ENCODE peak calls at places on chromosome 10, in ten cellular contexts. L is psoas muscle; E is GM10248; M is lung; Y is epithelial cell of esophagus; F is right atrium auricular region; N is fibroblast of pulmonary artery; R is CD4-positive, alpha-beta T cell; T is body of pancreas; W is ovary. Q is an unnamed sample.

GRCh38 chr10:2828741-2829140 is 238.6 kb upstream of the PFKP start:
- DNase-seq in L (no peak), E (no peak), M (no peak), Y (no peak), F (no peak), N (no peak), R (no peak), T (no peak), W (no peak), Q (no peak)

GRCh38 chr10:98047009-98047741 is 16.8 kb upstream of the CRTAC1 start:
- DNase-seq in L (no peak), E (no peak), M (no peak), Y (no peak), F (peak), N (peak), R (no peak), T (no peak), W (peak), Q (no peak)

GRCh38 chr10:100522107-100522811 is 2.6 kb upstream of the SEC31B start:
- DNase-seq in L (no peak), E (no peak), M (no peak), Y (peak), F (no peak), N (no peak), R (no peak), T (no peak), W (no peak), Q (no peak)

GRCh38 chr10:49844775-49845561 is 82.8 kb upstream of the OGDHL start:
- DNase-seq in L (no peak), E (no peak), M (no peak), Y (peak), F (no peak), N (peak), R (no peak), T (no peak), W (no peak), Q (no peak)

GRCh38 chr10:86363184-86363832 is 3.3 kb downstream of the GRID1 start:
- DNase-seq in L (no peak), E (peak), M (no peak), Y (peak), F (no peak), N (no peak), R (no peak), T (peak), W (peak), Q (no peak)

GRCh38 chr10:70567603-70568002 is 34.9 kb downstream of the PRF1 start:
- DNase-seq in L (no peak), E (no peak), M (no peak), Y (no peak), F (no peak), N (no peak), R (no peak), T (no peak), W (no peak), Q (no peak)

GRCh38 chr10:87860156-87860795 is 3.1 kb downstream of the KLLN start:
- DNase-seq in L (no peak), E (peak), M (no peak), Y (peak), F (no peak), N (peak), R (no peak), T (no peak), W (no peak), Q (peak)

GRCh38 chr10:50658165-50658564 is 34.4 kb upstream of the SGMS1 start:
- DNase-seq in L (no peak), E (no peak), M (no peak), Y (no peak), F (no peak), N (no peak), R (no peak), T (no peak), W (no peak), Q (no peak)

GRCh38 chr10:88783734-88784133 is 18.8 kb upstream of the LIPM start:
- DNase-seq in L (no peak), E (no peak), M (no peak), Y (no peak), F (no peak), N (peak), R (no peak), T (no peak), W (no peak), Q (no peak)

GRCh38 chr10:88045116-88045515 is 181.7 kb downstream of the PTEN start:
- DNase-seq in L (no peak), E (no peak), M (no peak), Y (no peak), F (no peak), N (no peak), R (no peak), T (no peak), W (no peak), Q (no peak)

GRCh38 chr10:121036431-121036830 is 185.3 kb downstream of the WDR11 start:
- DNase-seq in L (no peak), E (no peak), M (no peak), Y (peak), F (no peak), N (no peak), R (no peak), T (no peak), W (no peak), Q (no peak)

GRCh38 chr10:30702860-30703259 is 73.3 kb upstream of the LYZL2 start:
- DNase-seq in L (no peak), E (no peak), M (no peak), Y (no peak), F (no peak), N (no peak), R (no peak), T (no peak), W (no peak), Q (no peak)

GRCh38 chr10:88091490-88092061 is 228.2 kb downstream of the PTEN start:
- DNase-seq in L (no peak), E (peak), M (no peak), Y (peak), F (no peak), N (no peak), R (peak), T (no peak), W (no peak), Q (no peak)

GRCh38 chr10:97065128-97065527 is 120.6 kb downstream of the SLIT1 start:
- DNase-seq in L (no peak), E (no peak), M (no peak), Y (peak), F (no peak), N (no peak), R (no peak), T (peak), W (no peak), Q (no peak)

GRCh38 chr10:30384791-30385201 is 35.7 kb upstream of the MTPAP start:
- DNase-seq in L (no peak), E (no peak), M (no peak), Y (peak), F (no peak), N (peak), R (no peak), T (no peak), W (no peak), Q (no peak)

GRCh38 chr10:92760609-92761008 is 70.9 kb downstream of the HHEX start:
- DNase-seq in L (no peak), E (no peak), M (no peak), Y (peak), F (no peak), N (peak), R (no peak), T (no peak), W (no peak), Q (peak)

GRCh38 chr10:93577565-93577964 is 11.1 kb downstream of the FFAR4 start:
- DNase-seq in L (no peak), E (no peak), M (no peak), Y (no peak), F (no peak), N (no peak), R (no peak), T (no peak), W (no peak), Q (no peak)

GRCh38 chr10:29266641-29267040 is 22.2 kb upstream of the LYZL1 start:
- DNase-seq in L (no peak), E (no peak), M (no peak), Y (no peak), F (no peak), N (no peak), R (no peak), T (no peak), W (no peak), Q (peak)

GRCh38 chr10:83433705-83434104 is 705.6 kb upstream of the GHITM start:
- DNase-seq in L (no peak), E (no peak), M (no peak), Y (no peak), F (no peak), N (no peak), R (no peak), T (no peak), W (no peak), Q (no peak)

GRCh38 chr10:127993281-127993680 is 86.4 kb downstream of the PTPRE start:
- DNase-seq in L (no peak), E (no peak), M (no peak), Y (no peak), F (no peak), N (no peak), R (no peak), T (no peak), W (no peak), Q (no peak)

GRCh38 chr10:86085686-86086085 is 280.9 kb downstream of the GRID1 start:
- DNase-seq in L (no peak), E (no peak), M (no peak), Y (no peak), F (no peak), N (no peak), R (no peak), T (no peak), W (no peak), Q (no peak)

GRCh38 chr10:20836401-20836800 is 60.7 kb downstream of the NEBL start:
- DNase-seq in L (no peak), E (no peak), M (no peak), Y (no peak), F (no peak), N (no peak), R (no peak), T (peak), W (no peak), Q (no peak)

GRCh38 chr10:30854656-30855055 is 177.0 kb downstream of the ZNF438 start:
- DNase-seq in L (no peak), E (no peak), M (no peak), Y (no peak), F (no peak), N (no peak), R (no peak), T (no peak), W (no peak), Q (no peak)

GRCh38 chr10:6988654-6989053 is 408.6 kb upstream of the PRKCQ start:
- DNase-seq in L (no peak), E (no peak), M (no peak), Y (no peak), F (no peak), N (no peak), R (no peak), T (no peak), W (no peak), Q (no peak)

GRCh38 chr10:131972474-131973071 is 9.2 kb downstream of the BNIP3 start:
- DNase-seq in L (peak), E (peak), M (no peak), Y (no peak), F (no peak), N (peak), R (no peak), T (peak), W (peak), Q (no peak)

GRCh38 chr10:49606981-49607535 is 3.1 kb upstream of the SLC18A3 start:
- DNase-seq in L (peak), E (peak), M (peak), Y (peak), F (no peak), N (peak), R (peak), T (peak), W (peak), Q (peak)

GRCh38 chr10:513393-513792 is 176.1 kb downstream of the DIP2C start:
- DNase-seq in L (no peak), E (peak), M (no peak), Y (no peak), F (no peak), N (no peak), R (no peak), T (peak), W (peak), Q (no peak)

GRCh38 chr10:31508882-31509281 is 189.9 kb downstream of the ZEB1 start:
- DNase-seq in L (no peak), E (no peak), M (no peak), Y (no peak), F (no peak), N (no peak), R (no peak), T (no peak), W (no peak), Q (no peak)

GRCh38 chr10:54266395-54266794 is 534.6 kb downstream of the PCDH15 start:
- DNase-seq in L (no peak), E (no peak), M (no peak), Y (no peak), F (no peak), N (no peak), R (no peak), T (no peak), W (no peak), Q (no peak)

GRCh38 chr10:20765066-20765465 is 132.0 kb downstream of the NEBL start:
- DNase-seq in L (no peak), E (no peak), M (no peak), Y (no peak), F (no peak), N (no peak), R (no peak), T (no peak), W (no peak), Q (no peak)

GRCh38 chr10:86163522-86164215 is 202.9 kb downstream of the GRID1 start:
- DNase-seq in L (no peak), E (no peak), M (no peak), Y (no peak), F (no peak), N (no peak), R (no peak), T (no peak), W (peak), Q (no peak)

GRCh38 chr10:122525788-122526187 is 34.8 kb upstream of the DMBT1 start:
- DNase-seq in L (no peak), E (no peak), M (peak), Y (peak), F (no peak), N (no peak), R (no peak), T (no peak), W (no peak), Q (no peak)
- TF ChIP-seq CTCF in L (peak), E (no peak), M (no peak), Y (peak), F (no peak), N (peak), R (no peak), T (peak), W (no peak), Q (peak)

GRCh38 chr10:14878266-14879054 is at the start of gene SUV39H2:
- DNase-seq in L (peak), E (peak), M (peak), Y (peak), F (peak), N (peak), R (peak), T (peak), W (peak), Q (peak)
- TF ChIP-seq CTCF in L (no peak), E (peak), M (peak), Y (no peak), F (no peak), N (no peak), R (no peak), T (no peak), W (peak), Q (no peak)

DNA sequence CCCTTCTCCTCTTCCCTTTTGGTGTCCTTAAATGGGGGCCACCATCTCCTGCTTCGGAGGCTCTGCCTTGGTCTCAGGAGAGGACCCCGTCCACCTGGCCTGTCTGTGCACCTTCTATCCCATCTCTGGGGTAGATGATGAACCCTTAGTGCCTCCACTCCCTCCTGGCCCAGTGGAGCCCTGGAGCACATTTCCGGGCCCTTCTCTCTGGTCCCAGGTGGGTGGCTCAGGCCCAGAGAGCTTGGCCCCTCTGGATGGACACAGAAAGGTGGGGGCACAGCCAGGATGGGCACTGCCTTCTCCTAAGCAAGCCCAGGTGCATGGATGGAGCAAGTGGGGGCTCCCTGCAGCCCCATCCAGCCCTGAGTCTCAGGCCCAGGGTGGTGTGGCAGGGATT is 121.4 kb upstream of the RET start:
- DNase-seq in L (no peak), E (no peak), M (peak), Y (no peak), F (peak), N (no peak), R (no peak), T (no peak), W (no peak), Q (no peak)
- TF ChIP-seq CTCF in L (no peak), E (no peak), M (no peak), Y (no peak), F (no peak), N (no peak), R (no peak), T (no peak), W (no peak), Q (no peak)

DNA sequence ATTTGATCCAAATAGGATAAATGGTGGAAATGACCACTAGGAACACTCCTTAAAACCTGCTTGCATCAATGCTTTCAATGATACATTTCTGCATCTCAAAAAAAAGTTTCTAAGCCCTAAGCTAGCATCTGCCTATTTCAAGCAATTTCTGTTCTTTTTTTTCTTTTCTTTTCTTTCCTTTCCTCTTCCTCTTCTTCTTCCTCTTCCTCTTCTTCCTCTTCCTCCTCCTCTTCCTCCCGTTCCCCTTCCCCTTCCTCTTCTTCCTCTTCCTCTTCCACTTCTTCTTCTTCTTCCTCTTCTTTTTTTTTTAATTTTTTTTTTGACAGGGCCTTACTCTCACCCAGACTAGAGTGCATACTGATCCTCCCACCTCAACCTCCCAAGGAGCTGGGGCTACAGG is 15.4 kb downstream of the RBM20 start:
- DNase-seq in L (no peak), E (no peak), M (no peak), Y (no peak), F (no peak), N (no peak), R (no peak), T (no peak), W (no peak), Q (no peak)
- TF ChIP-seq CTCF in L (no peak), E (no peak), M (no peak), Y (no peak), F (no peak), N (no peak), R (no peak), T (no peak), W (no peak), Q (no peak)

GRCh38 chr10:11796439-11796838 is 26.7 kb upstream of the PROSER2 start:
- DNase-seq in L (no peak), E (no peak), M (no peak), Y (no peak), F (no peak), N (peak), R (no peak), T (no peak), W (no peak), Q (no peak)

GRCh38 chr10:11794566-11794965 is 28.6 kb upstream of the PROSER2 start:
- DNase-seq in L (no peak), E (no peak), M (no peak), Y (no peak), F (no peak), N (no peak), R (no peak), T (no peak), W (no peak), Q (no peak)

GRCh38 chr10:11793762-11794479 is 29.2 kb upstream of the PROSER2 start:
- DNase-seq in L (no peak), E (no peak), M (no peak), Y (peak), F (no peak), N (peak), R (no peak), T (no peak), W (no peak), Q (no peak)

GRCh38 chr10:11797281-11797680 is 25.9 kb upstream of the PROSER2 start:
- DNase-seq in L (no peak), E (no peak), M (no peak), Y (no peak), F (no peak), N (no peak), R (no peak), T (no peak), W (no peak), Q (no peak)

GRCh38 chr10:11795101-11795920 is 27.8 kb upstream of the PROSER2 start:
- DNase-seq in L (no peak), E (no peak), M (no peak), Y (peak), F (no peak), N (no peak), R (no peak), T (no peak), W (no peak), Q (no peak)
- TF ChIP-seq CTCF in L (no peak), E (no peak), M (no peak), Y (no peak), F (no peak), N (no peak), R (no peak), T (no peak), W (no peak), Q (no peak)

DNA sequence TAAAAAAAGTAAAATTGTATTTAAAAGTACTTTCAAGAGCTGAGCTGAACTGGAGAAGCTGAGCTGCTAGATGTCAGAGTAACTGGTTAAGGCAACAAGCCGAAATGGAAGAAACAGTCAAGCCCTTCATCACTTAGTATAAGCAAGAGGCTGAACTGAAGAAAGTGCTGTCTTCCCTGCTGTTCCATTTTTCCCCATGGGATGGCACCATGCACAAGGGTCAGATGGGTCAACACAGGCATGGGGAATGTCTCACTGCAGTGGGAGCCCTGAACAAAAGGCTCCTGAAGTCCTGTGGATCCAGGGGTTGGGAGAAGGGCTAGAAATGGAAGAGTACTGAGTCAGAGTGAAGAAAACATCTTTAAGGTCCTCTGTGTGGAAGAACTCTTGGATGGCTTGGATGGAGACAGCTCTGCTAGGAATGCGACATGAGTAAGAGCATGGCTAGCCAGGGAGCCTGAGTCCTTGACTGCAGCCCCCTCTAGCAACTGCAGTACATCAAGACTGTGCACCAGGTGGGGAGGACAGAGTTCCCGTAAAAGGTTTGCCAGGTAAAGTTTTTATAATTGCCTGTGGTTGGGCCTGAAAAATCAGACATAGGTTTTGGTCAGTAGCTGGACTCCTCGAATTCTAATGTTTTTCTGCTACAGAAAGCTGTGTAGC is 348.3 kb downstream of the GPR158 start:
- DNase-seq in L (no peak), E (no peak), M (no peak), Y (peak), F (no peak), N (peak), R (no peak), T (no peak), W (no peak), Q (no peak)
- TF ChIP-seq CTCF in L (no peak), E (no peak), M (no peak), Y (peak), F (no peak), N (peak), R (no peak), T (no peak), W (no peak), Q (no peak)

GRCh38 chr10:16632996-16633395 is 111.3 kb upstream of the C1QL3 start:
- DNase-seq in L (no peak), E (no peak), M (no peak), Y (no peak), F (no peak), N (no peak), R (no peak), T (no peak), W (no peak), Q (no peak)
- TF ChIP-seq CTCF in L (no peak), E (no peak), M (no peak), Y (no peak), F (no peak), N (no peak), R (no peak), T (no peak), W (no peak), Q (no peak)

GRCh38 chr10:102540023-102540422 is 36.3 kb downstream of the SUFU start:
- DNase-seq in L (no peak), E (peak), M (no peak), Y (peak), F (no peak), N (peak), R (no peak), T (no peak), W (no peak), Q (no peak)
- TF ChIP-seq CTCF in L (peak), E (peak), M (no peak), Y (peak), F (no peak), N (peak), R (no peak), T (no peak), W (no peak), Q (peak)

Q was measured in AG09309.